ENCODE peak calls at places on chromosomes 12 and 14, in ten cellular contexts. L is left ventricle myocardium inferior; M is CD8-positive, alpha-beta T cell; Q is pancreas; U is transverse colon; Y is gastrocnemius medialis; H is small intestine; S is left lung; X is CD4-positive, alpha-beta T cell; E is uterus. N is an unnamed sample. For H3K9me3, the result is how much of the 10 kb centered on the place peaks cover.

GRCh38 chr12:28610401-28611114 is 420.3 kb downstream of the CCDC91 start:
- DNase-seq in L (no peak), X (no peak), Y (no peak), U (no peak), E (no peak), M (no peak), S (no peak), Q (no peak), H (no peak), N (no peak)

GRCh38 chr14:97538749-97539388 is 741.7 kb downstream of the VRK1 start:
- DNase-seq in L (no peak), U (no peak), H (no peak), Y (no peak), S (no peak), Q (no peak), E (no peak), M (no peak), X (no peak), N (no peak)

GRCh38 chr14:64726585-64726890 is 22.3 kb downstream of the PLEKHG3 start:
- DNase-seq in L (peak), M (no peak), Q (peak), X (peak), U (peak), Y (no peak), E (peak), S (no peak), H (peak), N (no peak)

GRCh38 chr14:72855913-72856312 is 38.0 kb downstream of the DPF3 start:
- DNase-seq in M (no peak), E (no peak), U (peak), L (no peak), H (peak), S (no peak), X (no peak), Y (peak), Q (no peak), N (no peak)

GRCh38 chr12:121217761-121218160 is 7.8 kb downstream of the P2RX4 start:
- DNase-seq in M (no peak), E (no peak), Y (no peak), S (peak), H (peak), U (peak), X (no peak), L (no peak), Q (peak), N (no peak)

GRCh38 chr14:72946491-72946890 is 20.2 kb downstream of the DCAF4 start:
- DNase-seq in M (no peak), U (no peak), X (no peak), Y (no peak), Q (no peak), S (no peak), E (no peak), L (no peak), H (no peak), N (no peak)

GRCh38 chr12:52211716-52212585 is 20.1 kb upstream of the KRT80 start:
- DNase-seq in U (no peak), L (peak), H (no peak), Y (peak), X (no peak), E (no peak), M (no peak), Q (no peak), S (peak), N (no peak)

GRCh38 chr12:64610660-64611429 is 550 bp downstream of the RASSF3 start:
- DNase-seq in Q (peak), Y (peak), M (peak), X (peak), U (peak), S (peak), E (peak), L (peak), H (peak), N (peak)

GRCh38 chr12:41981758-41982157 is 162.9 kb downstream of the GXYLT1 start:
- DNase-seq in E (no peak), H (no peak), M (no peak), U (no peak), L (no peak), X (no peak), Q (no peak), S (no peak), Y (no peak), N (no peak)

GRCh38 chr14:24032727-24033418 is 18.9 kb upstream of the CARMIL3 start:
- DNase-seq in L (no peak), Y (peak), X (no peak), U (no peak), S (no peak), Q (no peak), H (no peak), M (no peak), E (peak), N (no peak)

GRCh38 chr12:116856729-116857128 is 24.5 kb downstream of the HRK start:
- DNase-seq in S (no peak), U (peak), E (no peak), L (no peak), Y (no peak), X (no peak), Q (no peak), H (no peak), M (no peak), N (no peak)

GRCh38 chr12:57767317-57767716 is 439 bp upstream of the CYP27B1 start:
- DNase-seq in X (no peak), U (no peak), L (no peak), Q (no peak), S (no peak), Y (no peak), M (no peak), H (no peak), E (no peak), N (no peak)

GRCh38 chr12:131282292-131283080 is 328.8 kb downstream of the ADGRD1 start:
- DNase-seq in Q (no peak), H (no peak), Y (peak), X (no peak), S (peak), E (peak), U (no peak), L (no peak), M (no peak), N (peak)

GRCh38 chr14:104333903-104334811 is 195.8 kb downstream of the KIF26A start:
- DNase-seq in Q (no peak), E (no peak), M (no peak), S (peak), Y (no peak), X (no peak), U (no peak), H (no peak), L (no peak), N (peak)

GRCh38 chr12:49061157-49061650 is 610 bp upstream of the KMT2D start:
- DNase-seq in E (no peak), X (no peak), M (no peak), U (no peak), Q (no peak), L (no peak), Y (no peak), H (no peak), S (no peak), N (no peak)

GRCh38 chr14:101025131-101025530 is 121.6 kb upstream of the RTL1 start:
- DNase-seq in E (peak), S (no peak), H (no peak), M (no peak), Y (no peak), Q (no peak), L (no peak), U (no peak), X (no peak), N (peak)

GRCh38 chr12:46891306-46891705 is 65.5 kb upstream of the SLC38A4 start:
- DNase-seq in Y (peak), M (no peak), U (no peak), H (no peak), X (no peak), L (no peak), S (no peak), E (no peak), Q (no peak), N (no peak)

GRCh38 chr14:24425704-24426103 is 3.8 kb downstream of the CBLN3 start:
- DNase-seq in L (no peak), M (no peak), X (no peak), S (no peak), E (peak), H (peak), Y (no peak), Q (no peak), U (no peak), N (no peak)

GRCh38 chr14:94295360-94296180 is 2.5 kb upstream of the SERPINA10 start:
- DNase-seq in X (no peak), S (no peak), U (no peak), L (no peak), E (no peak), Y (no peak), Q (no peak), H (no peak), M (no peak), N (no peak)

GRCh38 chr14:92704036-92704804 is 44.2 kb downstream of the LGMN start:
- DNase-seq in Q (no peak), X (no peak), Y (peak), L (no peak), S (no peak), E (no peak), M (no peak), H (no peak), U (peak), N (no peak)

GRCh38 chr12:34394211-34395055 is 372.1 kb downstream of the ALG10 start:
- DNase-seq in Q (no peak), S (peak), M (no peak), X (peak), L (peak), U (peak), E (no peak), Y (peak), H (no peak), N (peak)

GRCh38 chr12:94561943-94562411 is 88.4 kb downstream of the TMCC3 start:
- DNase-seq in H (peak), X (no peak), Q (peak), S (no peak), L (peak), M (no peak), Y (peak), U (peak), E (no peak), N (no peak)

GRCh38 chr12:25501565-25501964 is 51.5 kb downstream of the LMNTD1 start:
- DNase-seq in H (no peak), Q (no peak), Y (no peak), S (no peak), U (no peak), X (no peak), M (no peak), E (no peak), L (no peak), N (no peak)

GRCh38 chr14:92990456-92991430 is 67.8 kb downstream of the CHGA start:
- DNase-seq in X (no peak), S (peak), Y (no peak), E (no peak), L (peak), Q (no peak), U (no peak), H (no peak), M (no peak), N (no peak)

GRCh38 chr14:36662543-36663403 is 1.1 kb downstream of the PAX9 start:
- DNase-seq in E (no peak), L (no peak), X (no peak), U (no peak), H (no peak), M (no peak), S (peak), Y (no peak), Q (no peak), N (peak)

GRCh38 chr12:6345319-6346071 is 3.6 kb upstream of the TNFRSF1A start:
- DNase-seq in X (peak), E (peak), L (no peak), U (no peak), Q (no peak), H (peak), M (no peak), S (no peak), Y (no peak), N (no peak)

GRCh38 chr12:31832740-31833540 is 104.1 kb upstream of the AMN1 start:
- DNase-seq in U (no peak), S (no peak), X (peak), E (no peak), M (peak), Q (no peak), H (peak), Y (no peak), L (no peak), N (no peak)

GRCh38 chr12:46357438-46358324 is 14.9 kb downstream of the SLC38A2 start:
- DNase-seq in Q (no peak), X (no peak), E (no peak), L (no peak), U (no peak), M (no peak), H (no peak), S (no peak), Y (no peak), N (no peak)

GRCh38 chr14:102831163-102831804 is 54.0 kb downstream of the TRAF3 start:
- DNase-seq in X (no peak), Q (no peak), E (no peak), U (no peak), H (no peak), L (no peak), M (no peak), S (no peak), Y (no peak), N (no peak)

GRCh38 chr12:93032748-93033147 is 103.7 kb upstream of the EEA1 start:
- DNase-seq in M (no peak), U (no peak), E (no peak), Q (no peak), X (no peak), S (no peak), L (no peak), Y (no peak), H (no peak), N (no peak)

GRCh38 chr12:108399514-108399913 is 60.4 kb upstream of the CMKLR1 start:
- DNase-seq in U (peak), X (no peak), S (no peak), E (peak), H (no peak), Y (peak), Q (no peak), L (peak), M (no peak), N (no peak)

GRCh38 chr12:59408431-59408830 is 187.4 kb upstream of the SLC16A7 start:
- DNase-seq in Y (no peak), X (no peak), E (no peak), S (no peak), M (no peak), H (no peak), Q (no peak), L (no peak), U (no peak), N (no peak)

GRCh38 chr12:87290505-87290904 is 738.7 kb downstream of the C12orf50 start:
- DNase-seq in X (no peak), Y (no peak), U (no peak), Q (no peak), S (no peak), L (no peak), H (no peak), M (no peak), E (no peak), N (no peak)
- H3K9me3 ChIP-seq in X (under half), Y (under half), U (under half), Q (under half), S (under half), L (under half), H (under half), M (under half), E (under half), N (under half)

DNA sequence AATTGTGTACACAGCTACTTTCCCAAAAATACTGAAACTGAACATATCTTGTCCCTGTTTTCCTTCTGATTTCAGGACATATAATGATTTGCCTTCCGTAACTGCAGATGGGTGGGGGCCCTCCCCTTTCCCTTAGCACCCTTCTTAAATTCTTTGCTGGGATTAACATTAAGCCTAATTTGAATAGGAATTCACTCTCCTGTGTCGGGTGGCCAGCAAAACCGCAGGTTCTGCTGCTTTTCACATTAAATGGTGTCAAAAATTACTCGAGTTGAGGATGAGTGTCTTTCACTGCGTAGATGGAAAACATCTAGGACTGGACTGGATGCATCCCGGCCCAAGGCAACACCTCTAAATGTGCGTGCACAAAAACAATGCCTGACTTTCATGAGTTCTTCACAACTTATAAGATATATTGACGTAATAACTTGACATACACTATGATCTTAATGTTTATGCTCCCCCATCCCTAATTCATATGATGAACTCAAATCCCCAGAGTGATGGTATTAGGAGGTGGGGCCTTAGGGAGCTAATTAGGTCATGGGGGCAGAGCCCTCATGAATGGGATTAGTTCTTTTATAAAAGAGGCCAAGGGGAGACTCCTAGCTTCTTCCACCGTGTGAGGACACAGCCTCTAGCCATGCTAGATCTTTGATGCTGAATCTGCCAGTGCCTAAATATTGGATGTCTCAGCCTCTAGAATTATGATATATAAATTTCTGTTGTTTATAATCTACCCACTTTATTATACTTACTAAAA is 158.2 kb downstream of the AEBP2 start:
- DNase-seq in Y (no peak), H (no peak), U (no peak), E (no peak), X (no peak), L (no peak), Q (no peak), M (no peak), S (no peak), N (no peak)
- H3K27ac ChIP-seq in Y (no peak), H (no peak), U (no peak), E (peak), X (no peak), L (peak), Q (no peak), M (no peak), S (peak), N (peak)

GRCh38 chr12:76945867-76946266 is 67.0 kb upstream of the CSRP2 start:
- DNase-seq in Y (no peak), E (no peak), X (no peak), H (no peak), Q (no peak), U (no peak), M (no peak), L (no peak), S (no peak), N (no peak)

GRCh38 chr12:76946451-76946850 is 67.6 kb upstream of the CSRP2 start:
- DNase-seq in Y (no peak), U (no peak), Q (no peak), M (no peak), L (no peak), H (no peak), S (no peak), E (no peak), X (no peak), N (no peak)

GRCh38 chr12:76944892-76945291 is 66.1 kb upstream of the CSRP2 start:
- DNase-seq in M (no peak), E (no peak), Q (no peak), S (no peak), X (no peak), H (no peak), U (no peak), L (no peak), Y (no peak), N (no peak)

GRCh38 chr12:76948895-76949294 is 70.1 kb upstream of the CSRP2 start:
- DNase-seq in Q (no peak), X (no peak), H (no peak), E (no peak), U (no peak), L (no peak), M (no peak), S (no peak), Y (no peak), N (no peak)

GRCh38 chr12:76947270-76947669 is 68.5 kb upstream of the CSRP2 start:
- DNase-seq in S (no peak), E (no peak), L (no peak), Q (no peak), Y (no peak), X (no peak), M (no peak), U (no peak), H (no peak), N (no peak)
- H3K9me3 ChIP-seq in S (under half), E (under half), L (under half), Q (under half), Y (under half), X (under half), M (under half), U (under half), H (under half), N (under half)

GRCh38 chr14:69654109-69654508 is 42.7 kb downstream of the SUSD6 start:
- DNase-seq in Y (no peak), E (no peak), X (no peak), L (no peak), U (peak), Q (no peak), H (peak), S (no peak), M (no peak), N (no peak)
- H3K27ac ChIP-seq in Y (peak), E (no peak), X (no peak), L (peak), U (peak), Q (peak), H (peak), S (peak), M (no peak), N (no peak)

DNA sequence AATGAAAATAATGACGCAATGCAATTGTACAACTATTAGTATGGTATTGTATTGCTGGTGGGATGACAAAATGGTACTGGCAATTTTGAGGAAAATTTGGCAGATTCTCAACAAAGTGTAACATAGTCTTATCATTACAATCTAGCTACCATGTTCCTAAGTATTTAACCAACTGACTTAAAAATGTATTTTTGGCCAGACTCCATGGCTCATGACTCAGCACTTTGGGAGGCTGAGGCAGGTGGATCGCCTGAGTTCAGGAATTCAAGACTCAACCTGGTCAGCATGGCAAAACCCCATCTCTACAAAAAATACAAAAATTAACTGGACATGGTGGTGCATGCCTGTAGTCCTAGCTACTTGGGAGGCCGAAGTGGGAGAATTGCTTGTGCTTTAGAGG is 1409.5 kb downstream of the AACS start:
- DNase-seq in U (no peak), M (no peak), H (no peak), E (no peak), Q (no peak), L (no peak), X (no peak), Y (no peak), S (no peak), N (no peak)
- H3K9me3 ChIP-seq in U (under half), M (under half), H (under half), E (under half), Q (under half), L (under half), X (under half), Y (under half), S (under half), N (under half)

GRCh38 chr14:31300883-31301282 is 93.3 kb upstream of the HECTD1 start:
- DNase-seq in Y (no peak), L (no peak), E (no peak), U (no peak), Q (no peak), X (no peak), S (no peak), M (no peak), H (no peak), N (no peak)

GRCh38 chr14:31294736-31295398 is 87.3 kb upstream of the HECTD1 start:
- DNase-seq in H (no peak), S (no peak), Q (no peak), M (no peak), E (no peak), L (no peak), Y (no peak), U (no peak), X (no peak), N (no peak)

GRCh38 chr14:31297112-31297511 is 89.5 kb upstream of the HECTD1 start:
- DNase-seq in L (no peak), Y (no peak), M (no peak), U (no peak), H (no peak), E (no peak), Q (no peak), S (no peak), X (no peak), N (no peak)

GRCh38 chr14:31300296-31300695 is 92.7 kb upstream of the HECTD1 start:
- DNase-seq in U (no peak), M (no peak), E (no peak), L (no peak), Q (no peak), S (no peak), H (no peak), X (no peak), Y (no peak), N (no peak)

GRCh38 chr14:31297701-31298344 is 90.2 kb upstream of the HECTD1 start:
- DNase-seq in Y (no peak), L (no peak), M (no peak), U (no peak), S (no peak), E (no peak), X (no peak), Q (no peak), H (no peak), N (no peak)
- H3K27ac ChIP-seq in Y (no peak), L (no peak), M (no peak), U (no peak), S (no peak), E (no peak), X (no peak), Q (no peak), H (no peak), N (no peak)

GRCh38 chr14:33404964-33405574 is 466.4 kb downstream of the NPAS3 start:
- DNase-seq in M (no peak), U (no peak), E (no peak), Y (no peak), S (no peak), X (no peak), L (no peak), Q (no peak), H (no peak), N (no peak)
- H3K9me3 ChIP-seq in M (under half), U (under half), E (under half), Y (under half), S (under half), X (under half), L (under half), Q (under half), H (under half), N (under half)